ENCODE peak calls at places on chromosomes 2 and 18, in eight cellular contexts. A is HuH-7.5, R is HTR-8/SVneo, L is LoVo, K is epithelial cell of proximal tubule, U is Calu3, F is kidney glomerular epithelial cell, O is B cell. M is an unnamed sample.

GRCh38 chr2:106104332-106105062 is 89.6 kb downstream of the UXS1 start:
- DNase-seq in A (peak), R (peak), L (peak), K (no peak), U (peak), F (peak), O (peak), M (peak)

GRCh38 chr18:4351005-4351404 is 104.1 kb downstream of the DLGAP1 start:
- DNase-seq in A (no peak), R (no peak), L (no peak), K (no peak), U (no peak), F (no peak), O (no peak), M (no peak)

GRCh38 chr2:226799211-226799975 is at the start of gene IRS1:
- DNase-seq in A (peak), R (no peak), L (peak), K (no peak), U (peak), F (peak), O (peak), M (no peak)

GRCh38 chr18:9201224-9201623 is 64.6 kb downstream of the ANKRD12 start:
- DNase-seq in A (no peak), R (no peak), L (no peak), K (no peak), U (no peak), F (no peak), O (no peak), M (no peak)

GRCh38 chr2:95024960-95025405 is 525 bp upstream of the MAL start:
- DNase-seq in A (no peak), R (no peak), L (no peak), K (no peak), U (no peak), F (no peak), O (no peak), M (no peak)

GRCh38 chr2:101762451-101763171 is 65.1 kb downstream of the MAP4K4 start:
- DNase-seq in A (no peak), R (no peak), L (no peak), K (no peak), U (no peak), F (no peak), O (no peak), M (peak)

GRCh38 chr2:85584354-85584856 is at the start of gene VAMP5:
- DNase-seq in A (peak), R (no peak), L (no peak), K (no peak), U (peak), F (no peak), O (peak), M (no peak)

GRCh38 chr2:83282851-83283250 is 1176.2 kb downstream of the SUCLG1 start:
- DNase-seq in A (no peak), R (peak), L (no peak), K (no peak), U (no peak), F (no peak), O (no peak), M (no peak)

GRCh38 chr2:105125428-105125827 is 87.6 kb downstream of the MRPS9 start:
- DNase-seq in A (no peak), R (no peak), L (no peak), K (no peak), U (no peak), F (no peak), O (no peak), M (no peak)

GRCh38 chr2:69018629-69019227 is 5.7 kb downstream of the ANTXR1 start:
- DNase-seq in A (no peak), R (no peak), L (no peak), K (no peak), U (no peak), F (no peak), O (no peak), M (no peak)

GRCh38 chr18:8730080-8730827 is 24.9 kb downstream of the MTCL1 start:
- DNase-seq in A (peak), R (peak), L (peak), K (no peak), U (peak), F (peak), O (no peak), M (no peak)

GRCh38 chr2:143819190-143819735 is 690.0 kb downstream of the ARHGAP15 start:
- DNase-seq in A (no peak), R (no peak), L (peak), K (no peak), U (no peak), F (no peak), O (no peak), M (no peak)

GRCh38 chr2:219289537-219290361 is 10.6 kb downstream of the DNAJB2 start:
- DNase-seq in A (peak), R (peak), L (peak), K (no peak), U (peak), F (peak), O (peak), M (peak)

GRCh38 chr2:10909050-10909995 is 2.4 kb upstream of the KCNF1 start:
- DNase-seq in A (no peak), R (peak), L (no peak), K (no peak), U (peak), F (peak), O (no peak), M (no peak)

GRCh38 chr2:191574232-191574631 is 103.7 kb upstream of the NABP1 start:
- DNase-seq in A (no peak), R (no peak), L (no peak), K (no peak), U (no peak), F (peak), O (no peak), M (no peak)

GRCh38 chr2:21422050-21422449 is 298.3 kb downstream of the TDRD15 start:
- DNase-seq in A (no peak), R (peak), L (no peak), K (no peak), U (peak), F (no peak), O (no peak), M (peak)

GRCh38 chr2:122884889-122885288 is 1129.4 kb downstream of the TSN start:
- DNase-seq in A (no peak), R (no peak), L (no peak), K (no peak), U (no peak), F (no peak), O (no peak), M (no peak)

GRCh38 chr2:232327089-232328037 is 51.2 kb upstream of the ALPP start:
- DNase-seq in A (peak), R (peak), L (no peak), K (no peak), U (peak), F (peak), O (peak), M (peak)

GRCh38 chr2:47097563-47097962 is 57.5 kb downstream of the STPG4 start:
- DNase-seq in A (no peak), R (no peak), L (no peak), K (no peak), U (no peak), F (no peak), O (no peak), M (no peak)

GRCh38 chr2:32005371-32005976 is 5.3 kb downstream of the MEMO1 start:
- DNase-seq in A (no peak), R (no peak), L (no peak), K (no peak), U (no peak), F (no peak), O (no peak), M (no peak)

GRCh38 chr2:128319457-128319772 is 747 bp upstream of the HS6ST1 start:
- DNase-seq in A (no peak), R (no peak), L (no peak), K (no peak), U (no peak), F (no peak), O (no peak), M (no peak)

GRCh38 chr2:198546091-198546490 is 741.7 kb downstream of the PLCL1 start:
- DNase-seq in A (no peak), R (no peak), L (no peak), K (no peak), U (no peak), F (no peak), O (no peak), M (peak)

GRCh38 chr2:9560628-9561027 is 5.0 kb upstream of the ADAM17 start:
- DNase-seq in A (no peak), R (no peak), L (no peak), K (no peak), U (no peak), F (no peak), O (no peak), M (no peak)

GRCh38 chr2:56615750-56616149 is 432.0 kb downstream of the CCDC85A start:
- DNase-seq in A (no peak), R (no peak), L (no peak), K (no peak), U (no peak), F (no peak), O (no peak), M (no peak)

GRCh38 chr18:7601249-7601620 is 34.1 kb downstream of the PTPRM start:
- DNase-seq in A (no peak), R (no peak), L (no peak), K (no peak), U (no peak), F (peak), O (no peak), M (no peak)

GRCh38 chr2:121159291-121160144 is 125.5 kb downstream of the TFCP2L1 start:
- DNase-seq in A (no peak), R (no peak), L (no peak), K (no peak), U (no peak), F (no peak), O (no peak), M (no peak)

GRCh38 chr2:101040072-101040471 is 38.0 kb downstream of the RPL31 start:
- DNase-seq in A (no peak), R (no peak), L (no peak), K (no peak), U (no peak), F (no peak), O (no peak), M (no peak)

GRCh38 chr18:24344509-24344908 is 53.1 kb downstream of the OSBPL1A start:
- DNase-seq in A (no peak), R (no peak), L (no peak), K (no peak), U (no peak), F (no peak), O (no peak), M (no peak)

GRCh38 chr2:30026091-30027055 is 105.0 kb upstream of the ALK start:
- DNase-seq in A (peak), R (peak), L (peak), K (peak), U (peak), F (no peak), O (no peak), M (peak)